ENCODE peak calls at places on chromosomes 7 and 10, in five cellular contexts. M is sigmoid colon, R is MM.1S, S is glutamatergic neuron, F is tibial nerve. N is an unnamed sample.

GRCh38 chr10:132306951-132307751 is 599 bp downstream of the STK32C start:
- DNase-seq in M (peak; percentile 70), R (no peak), S (peak; percentile 66), F (no peak), N (peak; percentile 91)

GRCh38 chr10:103885617-103886016 is 30.2 kb upstream of the SH3PXD2A start:
- DNase-seq in M (peak; percentile 70), R (no peak), S (no peak), F (peak; percentile 33), N (no peak)

GRCh38 chr7:147023390-147023914 is 906.9 kb downstream of the CNTNAP2 start:
- DNase-seq in M (no peak), R (no peak), S (no peak), F (no peak), N (no peak)

GRCh38 chr10:79293841-79294705 is 53.2 kb upstream of the PPIF start:
- DNase-seq in M (no peak), R (no peak), S (no peak), F (no peak), N (no peak)

GRCh38 chr7:27225005-27225934 is 17.3 kb upstream of the EVX1 start:
- DNase-seq in M (peak; percentile 54), R (no peak), S (no peak), F (no peak), N (no peak)

GRCh38 chr10:79223346-79224048 is 123.8 kb upstream of the PPIF start:
- DNase-seq in M (peak; percentile 96), R (no peak), S (peak; percentile 54), F (peak; percentile 65), N (no peak)

GRCh38 chr7:31120800-31121513 is 68.8 kb downstream of the ADCYAP1R1 start:
- DNase-seq in M (no peak), R (no peak), S (no peak), F (no peak), N (no peak)

GRCh38 chr10:12489357-12489756 is 140.0 kb downstream of the CAMK1D start:
- DNase-seq in M (no peak), R (no peak), S (no peak), F (no peak), N (no peak)

GRCh38 chr7:105788816-105789349 is 87.5 kb downstream of the ATXN7L1 start:
- DNase-seq in M (no peak), R (no peak), S (no peak), F (no peak), N (no peak)

GRCh38 chr7:18224138-18224537 is 196.5 kb upstream of the PRPS1L1 start:
- DNase-seq in M (no peak), R (no peak), S (no peak), F (no peak), N (no peak)

GRCh38 chr7:80614911-80615310 is 23.5 kb upstream of the CD36 start:
- DNase-seq in M (no peak), R (no peak), S (no peak), F (no peak), N (no peak)

GRCh38 chr7:11911900-11912299 is 79.9 kb upstream of the THSD7A start:
- DNase-seq in M (no peak), R (no peak), S (no peak), F (no peak), N (no peak)

GRCh38 chr7:26193432-26194206 is 6.9 kb downstream of the HNRNPA2B1 start:
- DNase-seq in M (no peak), R (no peak), S (no peak), F (no peak), N (no peak)

GRCh38 chr10:69222157-69223027 is 2.3 kb downstream of the HKDC1 start:
- DNase-seq in M (no peak), R (peak; percentile 97), S (no peak), F (peak; percentile 54), N (no peak)

GRCh38 chr10:20993387-20994170 is 96.5 kb upstream of the NEBL start:
- DNase-seq in M (no peak), R (no peak), S (no peak), F (no peak), N (no peak)

GRCh38 chr10:34492081-34492480 is 323.0 kb downstream of the PARD3 start:
- DNase-seq in M (no peak), R (no peak), S (no peak), F (no peak), N (no peak)

GRCh38 chr10:104127411-104127810 is 5.4 kb downstream of the SFR1 start:
- DNase-seq in M (no peak), R (peak; percentile 44), S (no peak), F (no peak), N (no peak)

GRCh38 chr7:17773289-17773626 is 167.0 kb downstream of the SNX13 start:
- DNase-seq in M (no peak), R (peak; percentile 53), S (no peak), F (peak; percentile 22), N (no peak)

GRCh38 chr7:29987821-29988317 is 1.7 kb downstream of the SCRN1 start:
- DNase-seq in M (no peak), R (no peak), S (no peak), F (peak; percentile 9), N (no peak)

GRCh38 chr7:66281678-66282593 is 76.8 kb downstream of the TPST1 start:
- DNase-seq in M (peak; percentile 72), R (no peak), S (no peak), F (no peak), N (no peak)

GRCh38 chr10:72322280-72323058 is 32.2 kb downstream of the DNAJB12 start:
- DNase-seq in M (no peak), R (no peak), S (no peak), F (no peak), N (no peak)

GRCh38 chr10:4803822-4804221 is 22.2 kb upstream of the AKR1E2 start:
- DNase-seq in M (no peak), R (no peak), S (no peak), F (no peak), N (no peak)

GRCh38 chr10:113993489-113993932 is 50.2 kb upstream of the ADRB1 start:
- DNase-seq in M (peak; percentile 71), R (no peak), S (no peak), F (peak; percentile 9), N (no peak)

GRCh38 chr7:5532520-5533335 is 109.1 kb upstream of the TNRC18 start:
- DNase-seq in M (peak; percentile 92), R (peak; percentile 30), S (no peak), F (no peak), N (no peak)

GRCh38 chr7:69645683-69646082 is 47.4 kb downstream of the AUTS2 start:
- DNase-seq in M (no peak), R (no peak), S (no peak), F (no peak), N (no peak)

GRCh38 chr10:106795619-106796018 is 368.9 kb downstream of the SORCS1 start:
- DNase-seq in M (peak; percentile 77), R (peak; percentile 65), S (peak; percentile 33), F (peak; percentile 34), N (no peak)

GRCh38 chr7:119197872-119198527 is 973.5 kb downstream of the ANKRD7 start:
- DNase-seq in M (no peak), R (peak; percentile 76), S (peak; percentile 45), F (peak; percentile 44), N (no peak)

GRCh38 chr10:79260803-79261740 is 86.2 kb upstream of the PPIF start:
- DNase-seq in M (peak; percentile 90), R (peak; percentile 47), S (peak; percentile 86), F (no peak), N (no peak)

GRCh38 chr10:59700709-59701108 is 8.9 kb downstream of the SLC16A9 start:
- DNase-seq in M (no peak), R (no peak), S (no peak), F (no peak), N (no peak)

GRCh38 chr7:1318661-1319060 is 86.0 kb downstream of the UNCX start:
- DNase-seq in M (peak; percentile 54), R (no peak), S (no peak), F (no peak), N (no peak)

DNA sequence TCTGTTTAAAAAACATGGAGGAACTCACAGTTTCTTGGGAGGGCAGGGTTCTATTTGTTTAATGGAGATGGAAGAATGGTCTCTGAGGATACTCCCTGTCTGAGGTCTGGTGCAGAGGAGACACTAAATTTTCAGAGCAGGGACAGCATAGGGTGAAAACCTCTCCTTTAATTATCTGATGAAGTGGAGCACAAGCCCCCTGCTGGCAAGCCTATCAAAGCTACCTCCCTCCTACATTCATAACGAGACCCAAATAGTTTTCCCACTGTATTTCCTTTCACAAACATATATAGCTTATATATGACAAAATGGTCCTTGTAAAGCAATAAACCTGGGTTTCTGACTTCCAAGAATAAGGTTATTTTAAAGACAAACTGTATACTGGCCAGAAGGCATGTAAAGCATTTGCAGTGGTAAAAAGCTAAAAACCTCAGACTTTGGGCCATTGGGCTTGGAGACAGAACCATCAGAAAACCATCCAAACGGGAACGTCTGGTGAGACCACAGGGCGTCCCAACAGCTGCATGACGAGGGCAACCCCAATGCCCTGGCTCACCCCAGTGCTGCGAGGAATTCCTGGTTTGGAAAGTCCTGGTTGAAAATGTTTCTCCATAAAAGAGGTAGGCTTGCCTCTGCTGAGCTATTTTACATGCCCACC is 201.3 kb downstream of the FANK1 start:
- DNase-seq in M (no peak), R (no peak), S (no peak), F (no peak), N (no peak)
- TF ChIP-seq CTCF in M (no peak), R (no peak), S (no peak), F (no peak), N (peak; percentile 26)

GRCh38 chr7:140345426-140345825 is 52.9 kb downstream of the SLC37A3 start:
- DNase-seq in M (no peak), R (no peak), S (no peak), F (no peak), N (no peak)

GRCh38 chr7:140347218-140347617 is 51.1 kb downstream of the SLC37A3 start:
- DNase-seq in M (no peak), R (no peak), S (no peak), F (no peak), N (no peak)

GRCh38 chr7:140348161-140348849 is 50.0 kb downstream of the SLC37A3 start:
- DNase-seq in M (no peak), R (no peak), S (no peak), F (no peak), N (no peak)

GRCh38 chr7:140342732-140343514 is 55.4 kb downstream of the SLC37A3 start:
- DNase-seq in M (peak; percentile 69), R (no peak), S (peak; percentile 47), F (no peak), N (no peak)
- TF ChIP-seq CTCF in M (no peak), R (peak; percentile 42), S (no peak), F (peak; percentile 26), N (peak; percentile 66)

GRCh38 chr7:139699640-139700504 is 77.9 kb downstream of the HIPK2 start:
- DNase-seq in M (no peak), R (no peak), S (no peak), F (no peak), N (no peak)
- TF ChIP-seq CTCF in M (no peak), R (no peak), S (no peak), F (no peak), N (peak; percentile 28)

DNA sequence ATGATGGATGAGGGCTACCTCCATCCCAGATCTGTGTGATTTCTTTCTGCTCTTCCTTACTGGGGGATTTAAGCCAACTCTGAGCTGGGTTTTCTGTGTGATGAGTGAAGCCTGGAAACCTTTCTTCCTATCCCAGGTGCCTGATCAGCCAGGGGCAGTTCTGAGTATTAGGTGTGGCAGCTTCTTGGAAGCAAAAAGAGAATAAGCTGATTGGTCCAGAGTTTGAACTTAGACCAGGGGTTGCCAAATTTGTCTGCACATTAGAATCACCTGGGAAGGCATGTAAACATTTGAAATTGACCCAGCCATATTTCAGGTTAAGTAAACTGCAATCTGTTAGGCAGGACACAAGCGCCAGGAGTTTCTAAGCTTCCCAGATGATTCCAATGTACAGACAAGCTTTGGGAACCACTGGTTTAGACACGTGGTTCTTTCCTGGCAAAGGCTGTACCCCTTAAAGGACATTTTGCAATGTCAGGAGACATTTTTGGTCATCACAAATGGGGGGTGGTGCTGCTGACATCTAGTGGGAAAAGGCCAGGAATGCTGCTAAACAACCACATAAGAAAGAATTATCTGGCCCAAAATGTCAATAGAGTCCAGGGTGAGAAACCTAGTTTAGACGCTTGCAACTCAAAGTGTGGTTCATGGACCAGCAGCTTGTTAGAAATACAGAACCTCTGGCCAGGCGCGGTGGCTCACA is 160.5 kb upstream of the GHITM start:
- DNase-seq in M (no peak), R (no peak), S (no peak), F (no peak), N (no peak)
- TF ChIP-seq CTCF in M (no peak), R (no peak), S (no peak), F (no peak), N (no peak)